ENCODE peak calls at places on chromosomes 16 and 17, in ten cellular contexts. One of them, this sample, is unnamed.

GRCh38 chr16:17397499-17397891 is 73.3 kb downstream of the XYLT1 start:
- DNase-seq in Panc1: no peak
- DNase-seq in hepatocyte: peak; percentile 59
- DNase-seq in fibroblast of lung: peak; percentile 58
- DNase-seq in foreskin fibroblast: peak; percentile 77
- DNase-seq in tibial artery: no peak
- DNase-seq in HCT116: no peak
- DNase-seq in BE2C: peak; percentile 61
- DNase-seq in naive thymus-derived CD4-positive, alpha-beta T cell: no peak
- DNase-seq in GM12865: no peak
- DNase-seq in this sample: no peak

GRCh38 chr16:23504076-23504452 is 6.2 kb downstream of the GGA2 start:
- DNase-seq in Panc1: no peak
- DNase-seq in hepatocyte: peak; percentile 16
- DNase-seq in fibroblast of lung: peak; percentile 63
- DNase-seq in foreskin fibroblast: peak; percentile 51
- DNase-seq in tibial artery: no peak
- DNase-seq in HCT116: no peak
- DNase-seq in BE2C: no peak
- DNase-seq in naive thymus-derived CD4-positive, alpha-beta T cell: no peak
- DNase-seq in GM12865: peak; percentile 64
- DNase-seq in this sample: no peak

GRCh38 chr16:90047714-90048346 is 28.6 kb upstream of the DBNDD1 start:
- DNase-seq in Panc1: no peak
- DNase-seq in hepatocyte: peak; percentile 28
- DNase-seq in fibroblast of lung: no peak
- DNase-seq in foreskin fibroblast: peak; percentile 30
- DNase-seq in tibial artery: no peak
- DNase-seq in HCT116: no peak
- DNase-seq in BE2C: no peak
- DNase-seq in naive thymus-derived CD4-positive, alpha-beta T cell: peak; percentile 5
- DNase-seq in GM12865: no peak
- DNase-seq in this sample: no peak

GRCh38 chr16:56513972-56514371 is 5.9 kb downstream of the BBS2 start:
- DNase-seq in Panc1: peak; percentile 54
- DNase-seq in hepatocyte: peak; percentile 66
- DNase-seq in fibroblast of lung: peak; percentile 77
- DNase-seq in foreskin fibroblast: peak; percentile 79
- DNase-seq in tibial artery: no peak
- DNase-seq in HCT116: peak; percentile 72
- DNase-seq in BE2C: peak; percentile 37
- DNase-seq in naive thymus-derived CD4-positive, alpha-beta T cell: peak; percentile 37
- DNase-seq in GM12865: peak; percentile 65
- DNase-seq in this sample: peak; percentile 36

GRCh38 chr17:9906616-9907015 is 1.5 kb upstream of the RCVRN start:
- DNase-seq in Panc1: no peak
- DNase-seq in hepatocyte: no peak
- DNase-seq in fibroblast of lung: no peak
- DNase-seq in foreskin fibroblast: no peak
- DNase-seq in tibial artery: peak; percentile 59
- DNase-seq in HCT116: no peak
- DNase-seq in BE2C: no peak
- DNase-seq in naive thymus-derived CD4-positive, alpha-beta T cell: no peak
- DNase-seq in GM12865: no peak
- DNase-seq in this sample: no peak

GRCh38 chr17:64941761-64942160 is 22.5 kb upstream of the LRRC37A3 start:
- DNase-seq in Panc1: no peak
- DNase-seq in hepatocyte: no peak
- DNase-seq in fibroblast of lung: no peak
- DNase-seq in foreskin fibroblast: no peak
- DNase-seq in tibial artery: no peak
- DNase-seq in HCT116: no peak
- DNase-seq in BE2C: no peak
- DNase-seq in naive thymus-derived CD4-positive, alpha-beta T cell: no peak
- DNase-seq in GM12865: no peak
- DNase-seq in this sample: no peak

GRCh38 chr17:69672924-69673323 is 258.4 kb downstream of the MAP2K6 start:
- DNase-seq in Panc1: no peak
- DNase-seq in hepatocyte: no peak
- DNase-seq in fibroblast of lung: peak; percentile 62
- DNase-seq in foreskin fibroblast: peak; percentile 82
- DNase-seq in tibial artery: no peak
- DNase-seq in HCT116: no peak
- DNase-seq in BE2C: no peak
- DNase-seq in naive thymus-derived CD4-positive, alpha-beta T cell: no peak
- DNase-seq in GM12865: no peak
- DNase-seq in this sample: peak; percentile 31

GRCh38 chr17:51372345-51373004 is 112.1 kb downstream of the UTP18 start:
- DNase-seq in Panc1: no peak
- DNase-seq in hepatocyte: peak; percentile 29
- DNase-seq in fibroblast of lung: peak; percentile 28
- DNase-seq in foreskin fibroblast: peak; percentile 24
- DNase-seq in tibial artery: no peak
- DNase-seq in HCT116: peak; percentile 98
- DNase-seq in BE2C: peak; percentile 58
- DNase-seq in naive thymus-derived CD4-positive, alpha-beta T cell: no peak
- DNase-seq in GM12865: peak; percentile 91
- DNase-seq in this sample: no peak

GRCh38 chr17:2123467-2124251 is 68.8 kb downstream of the HIC1 start:
- DNase-seq in Panc1: no peak
- DNase-seq in hepatocyte: peak; percentile 23
- DNase-seq in fibroblast of lung: no peak
- DNase-seq in foreskin fibroblast: peak; percentile 54
- DNase-seq in tibial artery: no peak
- DNase-seq in HCT116: no peak
- DNase-seq in BE2C: no peak
- DNase-seq in naive thymus-derived CD4-positive, alpha-beta T cell: no peak
- DNase-seq in GM12865: no peak
- DNase-seq in this sample: no peak

GRCh38 chr17:82106697-82107305 is 8.8 kb upstream of the FASN start:
- DNase-seq in Panc1: no peak
- DNase-seq in hepatocyte: no peak
- DNase-seq in fibroblast of lung: no peak
- DNase-seq in foreskin fibroblast: no peak
- DNase-seq in tibial artery: peak; percentile 75
- DNase-seq in HCT116: no peak
- DNase-seq in BE2C: peak; percentile 20
- DNase-seq in naive thymus-derived CD4-positive, alpha-beta T cell: no peak
- DNase-seq in GM12865: no peak
- DNase-seq in this sample: no peak
- H3K4me3 ChIP-seq in Panc1: peak overlapping the region; percentile 24
- H3K4me3 ChIP-seq in hepatocyte: no peak overlapping the region
- H3K4me3 ChIP-seq in fibroblast of lung: no peak overlapping the region
- H3K4me3 ChIP-seq in foreskin fibroblast: no peak overlapping the region
- H3K4me3 ChIP-seq in tibial artery: no peak overlapping the region
- H3K4me3 ChIP-seq in HCT116: peak overlapping the region; percentile 70
- H3K4me3 ChIP-seq in BE2C: peak overlapping the region; percentile 25
- H3K4me3 ChIP-seq in naive thymus-derived CD4-positive, alpha-beta T cell: peak overlapping the region; percentile 73
- H3K4me3 ChIP-seq in GM12865: peak overlapping the region; percentile 53
- H3K4me3 ChIP-seq in this sample: no peak overlapping the region

DNA sequence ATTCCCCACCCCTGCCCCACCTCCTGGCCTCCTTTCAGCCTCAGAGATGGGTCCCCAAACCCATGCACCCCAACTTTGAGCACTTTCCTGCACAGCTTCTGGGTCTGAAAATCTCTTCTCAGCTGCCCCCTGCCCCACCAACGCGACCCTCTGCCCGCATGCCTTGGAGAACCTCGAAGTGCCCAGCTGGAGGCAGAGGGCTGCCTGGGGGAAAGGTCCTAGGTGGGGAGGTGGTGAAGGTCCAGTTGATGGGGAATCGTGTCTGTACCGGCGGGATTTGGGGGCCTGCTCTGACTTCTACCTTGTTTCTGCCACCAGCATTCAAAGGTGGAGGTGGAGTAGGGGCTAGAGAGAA is 1.3 kb downstream of the NKD1 start:
- DNase-seq in Panc1: no peak
- DNase-seq in hepatocyte: no peak
- DNase-seq in fibroblast of lung: no peak
- DNase-seq in foreskin fibroblast: no peak
- DNase-seq in tibial artery: no peak
- DNase-seq in HCT116: no peak
- DNase-seq in BE2C: no peak
- DNase-seq in naive thymus-derived CD4-positive, alpha-beta T cell: no peak
- DNase-seq in GM12865: no peak
- DNase-seq in this sample: no peak
- H3K4me3 ChIP-seq in Panc1: no peak overlapping the region
- H3K4me3 ChIP-seq in hepatocyte: peak overlapping the region; percentile 95
- H3K4me3 ChIP-seq in fibroblast of lung: no peak overlapping the region
- H3K4me3 ChIP-seq in foreskin fibroblast: no peak overlapping the region
- H3K4me3 ChIP-seq in tibial artery: peak overlapping the region; percentile 89
- H3K4me3 ChIP-seq in HCT116: no peak overlapping the region
- H3K4me3 ChIP-seq in BE2C: no peak overlapping the region
- H3K4me3 ChIP-seq in naive thymus-derived CD4-positive, alpha-beta T cell: peak overlapping the region; percentile 55
- H3K4me3 ChIP-seq in GM12865: no peak overlapping the region
- H3K4me3 ChIP-seq in this sample: no peak overlapping the region

DNA sequence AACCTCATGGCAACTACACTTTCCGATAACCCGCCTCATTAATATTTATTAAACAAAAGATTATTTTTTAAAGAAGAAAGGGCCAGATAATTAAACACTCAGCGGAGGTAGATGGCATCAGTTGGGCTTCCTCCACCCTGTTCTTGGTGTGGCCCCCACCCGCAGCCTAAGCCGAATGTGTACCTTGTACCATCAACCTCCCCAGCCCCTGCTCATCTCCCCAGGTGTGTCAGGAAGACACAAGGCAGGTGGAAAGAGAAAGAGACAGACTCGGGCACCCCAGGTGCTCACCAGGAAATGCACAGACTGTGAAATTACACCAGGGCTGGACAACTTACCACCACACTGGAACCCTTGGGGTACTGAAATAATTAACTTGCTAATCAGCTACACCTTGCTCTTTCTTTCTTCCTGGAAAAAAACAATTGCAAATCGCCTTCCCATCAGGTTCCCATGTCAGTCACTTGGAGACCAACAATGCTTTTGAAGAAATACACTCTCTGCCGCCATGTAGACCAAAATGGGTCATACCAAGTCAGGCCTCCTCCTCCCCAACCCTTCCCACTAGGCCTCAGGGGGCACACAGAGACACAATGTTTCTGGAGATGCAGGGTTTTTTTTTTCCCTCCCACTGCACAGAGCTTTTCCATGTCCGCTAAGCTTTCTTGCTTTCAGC is 8.7 kb upstream of the LHX1 start:
- DNase-seq in Panc1: no peak
- DNase-seq in hepatocyte: no peak
- DNase-seq in fibroblast of lung: no peak
- DNase-seq in foreskin fibroblast: no peak
- DNase-seq in tibial artery: no peak
- DNase-seq in HCT116: no peak
- DNase-seq in BE2C: no peak
- DNase-seq in naive thymus-derived CD4-positive, alpha-beta T cell: no peak
- DNase-seq in GM12865: no peak
- DNase-seq in this sample: no peak
- H3K4me3 ChIP-seq in Panc1: no peak overlapping the region
- H3K4me3 ChIP-seq in hepatocyte: no peak overlapping the region
- H3K4me3 ChIP-seq in fibroblast of lung: no peak overlapping the region
- H3K4me3 ChIP-seq in foreskin fibroblast: no peak overlapping the region
- H3K4me3 ChIP-seq in tibial artery: no peak overlapping the region
- H3K4me3 ChIP-seq in HCT116: no peak overlapping the region
- H3K4me3 ChIP-seq in BE2C: no peak overlapping the region
- H3K4me3 ChIP-seq in naive thymus-derived CD4-positive, alpha-beta T cell: no peak overlapping the region
- H3K4me3 ChIP-seq in GM12865: no peak overlapping the region
- H3K4me3 ChIP-seq in this sample: no peak overlapping the region

GRCh38 chr16:21626659-21627277 is 25.6 kb downstream of the IGSF6 start:
- DNase-seq in Panc1: no peak
- DNase-seq in hepatocyte: peak; percentile 64
- DNase-seq in fibroblast of lung: peak; percentile 77
- DNase-seq in foreskin fibroblast: peak; percentile 97
- DNase-seq in tibial artery: no peak
- DNase-seq in HCT116: peak; percentile 4
- DNase-seq in BE2C: peak; percentile 85
- DNase-seq in naive thymus-derived CD4-positive, alpha-beta T cell: no peak
- DNase-seq in GM12865: no peak
- DNase-seq in this sample: peak; percentile 93
- H3K4me3 ChIP-seq in Panc1: no peak overlapping the region
- H3K4me3 ChIP-seq in hepatocyte: no peak overlapping the region
- H3K4me3 ChIP-seq in fibroblast of lung: no peak overlapping the region
- H3K4me3 ChIP-seq in foreskin fibroblast: peak overlapping the region; percentile 19
- H3K4me3 ChIP-seq in tibial artery: no peak overlapping the region
- H3K4me3 ChIP-seq in HCT116: no peak overlapping the region
- H3K4me3 ChIP-seq in BE2C: peak overlapping the region; percentile 35
- H3K4me3 ChIP-seq in naive thymus-derived CD4-positive, alpha-beta T cell: peak overlapping the region; percentile 2
- H3K4me3 ChIP-seq in GM12865: no peak overlapping the region
- H3K4me3 ChIP-seq in this sample: no peak overlapping the region

GRCh38 chr17:16652252-16652651 is 1.4 kb downstream of the ZNF624 start:
- DNase-seq in Panc1: no peak
- DNase-seq in hepatocyte: no peak
- DNase-seq in fibroblast of lung: no peak
- DNase-seq in foreskin fibroblast: no peak
- DNase-seq in tibial artery: no peak
- DNase-seq in HCT116: no peak
- DNase-seq in BE2C: no peak
- DNase-seq in naive thymus-derived CD4-positive, alpha-beta T cell: no peak
- DNase-seq in GM12865: no peak
- DNase-seq in this sample: no peak
- H3K4me3 ChIP-seq in Panc1: peak overlapping the region; percentile 81
- H3K4me3 ChIP-seq in hepatocyte: no peak overlapping the region
- H3K4me3 ChIP-seq in fibroblast of lung: peak overlapping the region; percentile 86
- H3K4me3 ChIP-seq in foreskin fibroblast: peak overlapping the region; percentile 84
- H3K4me3 ChIP-seq in tibial artery: peak overlapping the region; percentile 60
- H3K4me3 ChIP-seq in HCT116: peak overlapping the region; percentile 72
- H3K4me3 ChIP-seq in BE2C: no peak overlapping the region
- H3K4me3 ChIP-seq in naive thymus-derived CD4-positive, alpha-beta T cell: no peak overlapping the region
- H3K4me3 ChIP-seq in GM12865: no peak overlapping the region
- H3K4me3 ChIP-seq in this sample: no peak overlapping the region